ENCODE peak calls at places on chromosome 15, in six cellular contexts. U is midbrain, A is mucosa of descending colon, X is ACHN, H is NCI-H1105 treated with DMSO at 0.1 percent for 48 hours, Y is neural crest cell. L is an unnamed sample.

GRCh38 chr15:76105911-76106310 is 46.1 kb downstream of the TMEM266 start:
- DNase-seq in U (no peak), A (no peak), X (no peak), H (no peak), Y (no peak), L (no peak)

GRCh38 chr15:51649659-51650521 is 27.3 kb upstream of the DMXL2 start:
- DNase-seq in U (peak; percentile 86), A (no peak), X (peak; percentile 74), H (peak; percentile 68), Y (peak; percentile 34), L (peak; percentile 91)

GRCh38 chr15:65790692-65791334 is 1.3 kb downstream of the DENND4A start:
- DNase-seq in U (peak; percentile 48), A (no peak), X (peak; percentile 34), H (peak; percentile 33), Y (no peak), L (peak; percentile 57)

GRCh38 chr15:70375006-70375409 is 277.3 kb upstream of the TLE3 start:
- DNase-seq in U (no peak), A (no peak), X (peak; percentile 31), H (peak; percentile 97), Y (no peak), L (peak; percentile 91)

GRCh38 chr15:62147149-62148013 is 17.7 kb downstream of the C2CD4B start:
- DNase-seq in U (no peak), A (no peak), X (no peak), H (no peak), Y (no peak), L (no peak)

GRCh38 chr15:50458713-50459112 is 34.5 kb downstream of the USP8 start:
- DNase-seq in U (no peak), A (no peak), X (no peak), H (no peak), Y (no peak), L (no peak)

GRCh38 chr15:98946301-98947255 is 61.0 kb downstream of the PGPEP1L start:
- DNase-seq in U (peak; percentile 51), A (no peak), X (no peak), H (no peak), Y (no peak), L (no peak)

GRCh38 chr15:77706482-77707244 is 74.0 kb upstream of the LINGO1 start:
- DNase-seq in U (no peak), A (peak; percentile 17), X (no peak), H (no peak), Y (no peak), L (peak; percentile 60)

GRCh38 chr15:90142216-90143175 is 40.2 kb upstream of the IDH2 start:
- DNase-seq in U (no peak), A (no peak), X (no peak), H (no peak), Y (no peak), L (peak; percentile 33)

GRCh38 chr15:68615301-68615700 is 36.5 kb downstream of the CORO2B start:
- DNase-seq in U (no peak), A (no peak), X (no peak), H (no peak), Y (no peak), L (no peak)

GRCh38 chr15:80931721-80932609 is 57.7 kb downstream of the MESD start:
- DNase-seq in U (no peak), A (no peak), X (no peak), H (no peak), Y (no peak), L (no peak)

GRCh38 chr15:83207622-83208356 is at the start of gene HDGFL3:
- DNase-seq in U (peak; percentile 68), A (peak; percentile 64), X (peak; percentile 68), H (peak; percentile 44), Y (peak; percentile 60), L (peak; percentile 76)

GRCh38 chr15:85730001-85730820 is 64.5 kb downstream of the KLHL25 start:
- DNase-seq in U (peak; percentile 69), A (no peak), X (peak; percentile 53), H (peak; percentile 53), Y (peak; percentile 45), L (peak; percentile 61)

GRCh38 chr15:74776851-74777768 is 4.8 kb upstream of the CSK start:
- DNase-seq in U (peak; percentile 21), A (peak; percentile 74), X (no peak), H (no peak), Y (no peak), L (peak; percentile 51)

GRCh38 chr15:28094732-28095521 is 4.2 kb downstream of the OCA2 start:
- DNase-seq in U (no peak), A (peak; percentile 91), X (no peak), H (no peak), Y (no peak), L (peak; percentile 82)

GRCh38 chr15:35308802-35309201 is 223.7 kb upstream of the NANOGP8 start:
- DNase-seq in U (no peak), A (no peak), X (no peak), H (no peak), Y (no peak), L (peak; percentile 81)

GRCh38 chr15:78638658-78639314 is 2.2 kb downstream of the CHRNB4 start:
- DNase-seq in U (peak; percentile 29), A (no peak), X (peak; percentile 60), H (peak; percentile 53), Y (peak; percentile 90), L (peak; percentile 88)

GRCh38 chr15:64845183-64845611 is 3.5 kb downstream of the PLEKHO2 start:
- DNase-seq in U (peak; percentile 64), A (peak; percentile 66), X (no peak), H (no peak), Y (no peak), L (no peak)

GRCh38 chr15:101781927-101782326 is 21.4 kb upstream of the OR4F6 start:
- DNase-seq in U (no peak), A (no peak), X (no peak), H (no peak), Y (no peak), L (no peak)

GRCh38 chr15:70892912-70893560 is 410 bp downstream of the LRRC49 start:
- DNase-seq in U (no peak), A (peak; percentile 15), X (peak; percentile 60), H (peak; percentile 86), Y (no peak), L (peak; percentile 62)

GRCh38 chr15:78093242-78094020 is 1.1 kb downstream of the SH2D7 start:
- DNase-seq in U (no peak), A (no peak), X (peak; percentile 89), H (no peak), Y (no peak), L (no peak)

GRCh38 chr15:88616240-88616639 is 4.9 kb upstream of the AEN start:
- DNase-seq in U (no peak), A (no peak), X (no peak), H (no peak), Y (no peak), L (no peak)

GRCh38 chr15:38072007-38072506 is 137.6 kb downstream of the TMCO5A start:
- DNase-seq in U (no peak), A (no peak), X (no peak), H (no peak), Y (no peak), L (no peak)

GRCh38 chr15:32100286-32100685 is 70.0 kb downstream of the CHRNA7 start:
- DNase-seq in U (no peak), A (no peak), X (no peak), H (no peak), Y (no peak), L (no peak)

GRCh38 chr15:51191072-51191665 is 96.5 kb upstream of the TNFAIP8L3 start:
- DNase-seq in U (no peak), A (no peak), X (no peak), H (no peak), Y (no peak), L (no peak)